ENCODE peak calls at places on chromosome 12, in eight cellular contexts. One of them, this sample, is unnamed.

GRCh38 chr12:53743277-53744129 is 8.3 kb downstream of the CISTR start:
- DNase-seq in AG20443: peak
- DNase-seq in fibroblast of the conjunctiva: no peak
- DNase-seq in activated CD8-positive, alpha-beta memory T cell treated with anti-CD3 and anti-CD28 coated beads for 1 hour: no peak
- DNase-seq in EL: peak
- DNase-seq in caudate nucleus: peak
- DNase-seq in DMS 273 treated with DMSO at 0.1 percent for 48 hours: no peak
- DNase-seq in foreskin fibroblast: peak
- DNase-seq in this sample: peak

GRCh38 chr12:54987611-54988231 is 3.2 kb upstream of the TESPA1 start:
- DNase-seq in activated CD8-positive, alpha-beta memory T cell treated with anti-CD3 and anti-CD28 coated beads for 1 hour: no peak
- DNase-seq in AG20443: no peak
- DNase-seq in EL: no peak
- DNase-seq in caudate nucleus: no peak
- DNase-seq in fibroblast of the conjunctiva: no peak
- DNase-seq in DMS 273 treated with DMSO at 0.1 percent for 48 hours: no peak
- DNase-seq in foreskin fibroblast: no peak
- DNase-seq in this sample: no peak

GRCh38 chr12:26748741-26749431 is 84.1 kb downstream of the ITPR2 start:
- DNase-seq in EL: peak
- DNase-seq in caudate nucleus: no peak
- DNase-seq in DMS 273 treated with DMSO at 0.1 percent for 48 hours: no peak
- DNase-seq in foreskin fibroblast: peak
- DNase-seq in activated CD8-positive, alpha-beta memory T cell treated with anti-CD3 and anti-CD28 coated beads for 1 hour: no peak
- DNase-seq in fibroblast of the conjunctiva: peak
- DNase-seq in AG20443: no peak
- DNase-seq in this sample: no peak

GRCh38 chr12:6193853-6194815 is 6.1 kb upstream of the CD9 start:
- DNase-seq in caudate nucleus: no peak
- DNase-seq in AG20443: no peak
- DNase-seq in EL: no peak
- DNase-seq in DMS 273 treated with DMSO at 0.1 percent for 48 hours: no peak
- DNase-seq in fibroblast of the conjunctiva: no peak
- DNase-seq in activated CD8-positive, alpha-beta memory T cell treated with anti-CD3 and anti-CD28 coated beads for 1 hour: no peak
- DNase-seq in foreskin fibroblast: no peak
- DNase-seq in this sample: no peak

GRCh38 chr12:89345830-89346740 is 6.2 kb downstream of the DUSP6 start:
- DNase-seq in fibroblast of the conjunctiva: no peak
- DNase-seq in DMS 273 treated with DMSO at 0.1 percent for 48 hours: peak
- DNase-seq in activated CD8-positive, alpha-beta memory T cell treated with anti-CD3 and anti-CD28 coated beads for 1 hour: no peak
- DNase-seq in AG20443: peak
- DNase-seq in foreskin fibroblast: peak
- DNase-seq in EL: peak
- DNase-seq in caudate nucleus: peak
- DNase-seq in this sample: no peak

GRCh38 chr12:131390408-131391100 is 320.3 kb upstream of the SFSWAP start:
- DNase-seq in caudate nucleus: no peak
- DNase-seq in fibroblast of the conjunctiva: no peak
- DNase-seq in activated CD8-positive, alpha-beta memory T cell treated with anti-CD3 and anti-CD28 coated beads for 1 hour: no peak
- DNase-seq in foreskin fibroblast: no peak
- DNase-seq in EL: no peak
- DNase-seq in DMS 273 treated with DMSO at 0.1 percent for 48 hours: no peak
- DNase-seq in AG20443: no peak
- DNase-seq in this sample: no peak

GRCh38 chr12:26017484-26018211 is 59.2 kb downstream of the RASSF8 start:
- DNase-seq in EL: peak
- DNase-seq in AG20443: peak
- DNase-seq in foreskin fibroblast: no peak
- DNase-seq in DMS 273 treated with DMSO at 0.1 percent for 48 hours: no peak
- DNase-seq in caudate nucleus: no peak
- DNase-seq in fibroblast of the conjunctiva: no peak
- DNase-seq in activated CD8-positive, alpha-beta memory T cell treated with anti-CD3 and anti-CD28 coated beads for 1 hour: no peak
- DNase-seq in this sample: no peak

GRCh38 chr12:111366075-111366474 is 2.8 kb downstream of the PHETA1 start:
- DNase-seq in fibroblast of the conjunctiva: no peak
- DNase-seq in activated CD8-positive, alpha-beta memory T cell treated with anti-CD3 and anti-CD28 coated beads for 1 hour: no peak
- DNase-seq in EL: no peak
- DNase-seq in caudate nucleus: no peak
- DNase-seq in AG20443: no peak
- DNase-seq in DMS 273 treated with DMSO at 0.1 percent for 48 hours: no peak
- DNase-seq in foreskin fibroblast: no peak
- DNase-seq in this sample: no peak